ENCODE peak calls at places on chromosomes 3 and 15, in nine cellular contexts. T, B, X, F, S, A, G, N and H are unnamed samples.

GRCh38 chr3:44554626-44555592 is at the start of gene ZKSCAN7:
- DNase-seq in N (peak), T (peak), X (peak), A (peak), G (peak), S (peak), F (peak), B (peak), H (peak)

GRCh38 chr3:4492240-4493007 is 724 bp upstream of the ITPR1 start:
- DNase-seq in T (peak), F (no peak), G (peak), N (peak), X (peak), A (no peak), S (no peak), B (no peak), H (no peak)

GRCh38 chr15:38652998-38653397 is 88.4 kb upstream of the RASGRP1 start:
- DNase-seq in S (no peak), F (no peak), B (no peak), T (no peak), X (no peak), G (no peak), N (no peak), A (no peak), H (no peak)

GRCh38 chr3:55686720-55687254 is 199.7 kb upstream of the WNT5A start:
- DNase-seq in S (no peak), N (peak), A (no peak), B (no peak), X (no peak), T (no peak), G (no peak), F (no peak), H (no peak)

GRCh38 chr3:16740531-16740930 is 135.3 kb upstream of the DAZL start:
- DNase-seq in X (no peak), B (no peak), F (no peak), S (no peak), N (no peak), A (no peak), G (no peak), T (no peak), H (no peak)

GRCh38 chr15:101326026-101326315 is 30.9 kb upstream of the SNRPA1 start:
- DNase-seq in G (no peak), A (no peak), F (no peak), S (no peak), X (no peak), T (no peak), N (no peak), B (no peak), H (no peak)

GRCh38 chr3:66372681-66373350 is 128.0 kb downstream of the LRIG1 start:
- DNase-seq in A (peak), N (peak), X (peak), G (peak), S (no peak), T (no peak), F (no peak), B (peak), H (peak)

GRCh38 chr3:34842706-34843478 is 796.4 kb upstream of the ARPP21 start:
- DNase-seq in B (no peak), T (no peak), F (no peak), N (no peak), G (no peak), S (no peak), X (no peak), A (no peak), H (no peak)

GRCh38 chr3:159548675-159549335 is 439.8 kb upstream of the IL12A start:
- DNase-seq in G (no peak), S (no peak), T (peak), A (no peak), B (no peak), N (peak), F (no peak), X (no peak), H (no peak)

GRCh38 chr15:40847225-40847961 is 3.5 kb downstream of the SPINT1 start:
- DNase-seq in B (peak), F (no peak), X (no peak), N (peak), S (no peak), A (no peak), G (peak), T (peak), H (peak)

GRCh38 chr15:63244399-63244798 is 33.0 kb upstream of the APH1B start:
- DNase-seq in G (no peak), A (no peak), S (no peak), T (peak), X (no peak), B (no peak), N (no peak), F (no peak), H (no peak)

GRCh38 chr3:150315711-150316110 is 92.4 kb upstream of the TSC22D2 start:
- DNase-seq in T (no peak), N (no peak), X (no peak), S (no peak), B (no peak), A (no peak), F (no peak), G (no peak), H (no peak)

GRCh38 chr15:77664428-77664827 is 31.7 kb upstream of the LINGO1 start:
- DNase-seq in S (no peak), T (no peak), B (no peak), G (no peak), N (no peak), A (no peak), X (no peak), F (no peak), H (no peak)

GRCh38 chr3:88963003-88963402 is 144.4 kb upstream of the EPHA3 start:
- DNase-seq in F (no peak), B (no peak), G (no peak), N (no peak), T (no peak), X (no peak), S (no peak), A (no peak), H (no peak)

GRCh38 chr3:146241523-146242240 is 9.2 kb downstream of the PLSCR4 start:
- DNase-seq in X (no peak), N (no peak), G (no peak), A (no peak), S (no peak), T (no peak), B (no peak), F (no peak), H (no peak)

GRCh38 chr3:177610677-177611654 is 413.7 kb upstream of the TBL1XR1 start:
- DNase-seq in N (no peak), S (no peak), A (peak), F (no peak), B (peak), X (no peak), T (no peak), G (peak), H (peak)

GRCh38 chr15:66706225-66706732 is 4.2 kb downstream of the SMAD6 start:
- DNase-seq in S (no peak), B (no peak), T (no peak), X (peak), A (no peak), N (no peak), G (peak), F (no peak), H (no peak)